ENCODE peak calls at places on chromosome 17, in seven cellular contexts. P is neural progenitor cell, Q is dorsolateral prefrontal cortex, X is neural crest cell, G is AG09309, N is endothelial cell of umbilical vein, U is HFFc6. M is an unnamed sample.

GRCh38 chr17:71760062-71760720 is 360.6 kb upstream of the SOX9 start:
- DNase-seq in P (no peak), Q (no peak), X (no peak), G (no peak), N (no peak), U (no peak), M (no peak)

GRCh38 chr17:78019367-78019975 is 61.0 kb downstream of the TNRC6C start:
- DNase-seq in P (no peak), Q (no peak), X (no peak), G (no peak), N (peak), U (peak), M (no peak)

GRCh38 chr17:1779571-1780074 is 17.8 kb downstream of the SERPINF1 start:
- DNase-seq in P (no peak), Q (no peak), X (no peak), G (peak), N (peak), U (peak), M (no peak)

GRCh38 chr17:49031965-49032928 is 35.1 kb downstream of the IGF2BP1 start:
- DNase-seq in P (peak), Q (peak), X (peak), G (peak), N (peak), U (peak), M (no peak)

GRCh38 chr17:59668816-59669215 is 38.4 kb downstream of the PTRH2 start:
- DNase-seq in P (no peak), Q (no peak), X (no peak), G (peak), N (peak), U (peak), M (no peak)

GRCh38 chr17:76453431-76453743 is 435 bp upstream of the UBE2O start:
- DNase-seq in P (no peak), Q (no peak), X (no peak), G (no peak), N (no peak), U (no peak), M (no peak)

GRCh38 chr17:82200743-82201497 is 11.7 kb downstream of the CCDC57 start:
- DNase-seq in P (no peak), Q (no peak), X (no peak), G (no peak), N (no peak), U (no peak), M (no peak)

GRCh38 chr17:38729886-38730525 is at the start of gene CISD3:
- DNase-seq in P (peak), Q (peak), X (peak), G (no peak), N (peak), U (peak), M (no peak)

GRCh38 chr17:1552911-1553310 is 9.7 kb downstream of the PITPNA start:
- DNase-seq in P (no peak), Q (no peak), X (no peak), G (no peak), N (no peak), U (no peak), M (no peak)

GRCh38 chr17:48575673-48576478 is 2.3 kb downstream of the HOXB4 start:
- DNase-seq in P (peak), Q (no peak), X (no peak), G (no peak), N (peak), U (no peak), M (no peak)

GRCh38 chr17:77391668-77392375 is 251.1 kb downstream of the SEC14L1 start:
- DNase-seq in P (peak), Q (no peak), X (no peak), G (peak), N (peak), U (peak), M (no peak)

GRCh38 chr17:82077617-82078358 is 12.2 kb upstream of the DUS1L start:
- DNase-seq in P (peak), Q (no peak), X (no peak), G (no peak), N (no peak), U (no peak), M (no peak)

GRCh38 chr17:12821376-12821940 is 32.2 kb downstream of the ARHGAP44 start:
- DNase-seq in P (no peak), Q (no peak), X (no peak), G (no peak), N (no peak), U (no peak), M (no peak)

GRCh38 chr17:83201206-83202001 is 122.0 kb downstream of the METRNL start:
- DNase-seq in P (no peak), Q (no peak), X (no peak), G (no peak), N (no peak), U (no peak), M (no peak)

GRCh38 chr17:67478266-67479118 is 101.4 kb downstream of the PITPNC1 start:
- DNase-seq in P (no peak), Q (no peak), X (no peak), G (no peak), N (no peak), U (no peak), M (no peak)

GRCh38 chr17:75476752-75477492 is 20.5 kb downstream of the TMEM94 start:
- DNase-seq in P (peak), Q (no peak), X (no peak), G (no peak), N (no peak), U (no peak), M (no peak)

GRCh38 chr17:56274491-56274890 is 121.2 kb downstream of the ANKFN1 start:
- DNase-seq in P (no peak), Q (no peak), X (no peak), G (no peak), N (no peak), U (no peak), M (no peak)

GRCh38 chr17:75832164-75832651 is 12.0 kb downstream of the UNC13D start:
- DNase-seq in P (no peak), Q (no peak), X (no peak), G (peak), N (no peak), U (peak), M (no peak)

GRCh38 chr17:30981531-30982519 is 11.0 kb downstream of the RNF135 start:
- DNase-seq in P (no peak), Q (no peak), X (no peak), G (no peak), N (no peak), U (no peak), M (no peak)

GRCh38 chr17:77086433-77087010 is 54.2 kb upstream of the SEC14L1 start:
- DNase-seq in P (peak), Q (peak), X (peak), G (peak), N (peak), U (peak), M (no peak)

GRCh38 chr17:50364061-50364458 is 8.9 kb downstream of the MRPL27 start:
- DNase-seq in P (no peak), Q (no peak), X (no peak), G (no peak), N (no peak), U (no peak), M (peak)

GRCh38 chr17:50361561-50362480 is 11.2 kb downstream of the MRPL27 start:
- DNase-seq in P (peak), Q (peak), X (peak), G (peak), N (peak), U (peak), M (no peak)

GRCh38 chr17:50364715-50365114 is 8.3 kb downstream of the MRPL27 start:
- DNase-seq in P (peak), Q (no peak), X (no peak), G (no peak), N (no peak), U (peak), M (no peak)

GRCh38 chr17:50362661-50363060 is 10.3 kb downstream of the MRPL27 start:
- DNase-seq in P (no peak), Q (no peak), X (no peak), G (no peak), N (no peak), U (no peak), M (no peak)

GRCh38 chr17:50363217-50364060 is 9.5 kb downstream of the MRPL27 start:
- DNase-seq in P (peak), Q (peak), X (peak), G (no peak), N (peak), U (peak), M (no peak)
- TF ChIP-seq CTCF in P (no peak), Q (no peak), X (no peak), G (no peak), N (no peak), U (no peak), M (no peak)

GRCh38 chr17:7223375-7223774 is 3.6 kb downstream of the ACADVL start:
- DNase-seq in P (no peak), Q (no peak), X (no peak), G (no peak), N (no peak), U (no peak), M (no peak)

GRCh38 chr17:7222972-7223292 is 3.2 kb downstream of the ACADVL start:
- DNase-seq in P (no peak), Q (no peak), X (no peak), G (no peak), N (no peak), U (no peak), M (no peak)

GRCh38 chr17:7224661-7225111 is 4.9 kb downstream of the ACADVL start:
- DNase-seq in P (no peak), Q (no peak), X (no peak), G (no peak), N (no peak), U (no peak), M (no peak)

GRCh38 chr17:7225711-7226331 is 6.1 kb downstream of the ACADVL start:
- DNase-seq in P (no peak), Q (no peak), X (no peak), G (no peak), N (no peak), U (no peak), M (no peak)

GRCh38 chr17:7224110-7224509 is 4.4 kb downstream of the ACADVL start:
- DNase-seq in P (no peak), Q (no peak), X (no peak), G (no peak), N (no peak), U (no peak), M (no peak)
- TF ChIP-seq CTCF in P (no peak), Q (no peak), X (no peak), G (no peak), N (no peak), U (no peak), M (no peak)

DNA sequence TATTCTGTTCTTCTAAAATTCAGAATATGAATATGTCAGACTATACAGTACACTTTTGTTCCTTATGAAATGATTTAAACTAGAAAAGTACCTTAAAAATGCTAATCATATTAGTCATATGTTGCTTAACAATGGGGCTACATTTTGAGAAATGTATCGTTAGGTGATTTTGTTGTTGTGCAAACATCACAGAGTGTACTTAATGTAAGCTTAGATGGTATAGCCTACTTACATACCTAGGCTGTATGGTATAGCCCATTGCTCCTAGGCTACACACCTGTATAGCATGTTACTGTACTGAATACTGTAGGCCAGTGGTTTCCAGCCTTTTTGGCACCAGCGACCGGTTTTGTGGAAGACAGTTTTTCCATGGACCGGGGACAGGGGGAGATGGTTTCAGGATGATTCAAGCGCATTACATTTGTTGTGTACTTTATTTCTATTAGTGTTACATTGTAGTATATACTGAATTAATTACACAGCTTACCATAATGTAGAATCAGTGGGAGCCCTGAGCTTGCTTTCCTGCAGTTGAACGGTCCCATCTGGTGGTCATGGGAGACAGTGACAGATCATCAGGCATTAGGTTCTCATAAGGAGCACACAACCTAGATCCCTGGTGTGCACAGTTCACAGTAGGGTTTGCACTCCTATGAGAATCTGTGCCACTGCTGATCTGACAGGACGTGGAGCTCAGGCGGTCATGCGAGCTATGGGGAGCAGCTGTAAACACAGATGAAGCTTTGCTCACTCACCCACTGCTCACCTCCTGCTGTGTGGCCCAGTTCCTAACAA is 35.0 kb upstream of the MRC2 start:
- DNase-seq in P (no peak), Q (no peak), X (no peak), G (no peak), N (peak), U (no peak), M (no peak)
- TF ChIP-seq CTCF in P (no peak), Q (no peak), X (no peak), G (peak), N (no peak), U (peak), M (peak)

DNA sequence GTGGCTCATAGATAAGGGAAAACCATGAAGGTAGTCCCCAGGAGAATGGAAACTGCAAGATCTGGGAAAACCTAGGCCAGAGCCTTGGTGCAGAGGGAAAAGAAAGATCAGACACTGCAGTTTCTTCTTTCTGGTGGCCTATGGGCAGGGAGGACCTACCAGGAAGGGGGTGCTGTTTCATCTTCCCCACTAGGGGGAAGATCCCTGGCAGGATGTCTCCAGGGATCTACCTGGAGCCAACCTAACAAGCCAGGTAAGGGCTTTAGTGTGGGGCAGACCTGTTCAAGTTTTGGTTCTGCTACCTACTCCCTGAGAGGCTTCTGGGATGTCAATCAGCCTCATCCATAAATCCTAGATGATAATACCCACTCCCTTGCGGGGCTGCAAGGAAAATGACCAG is 21.4 kb downstream of the TOM1L2 start:
- DNase-seq in P (no peak), Q (no peak), X (no peak), G (no peak), N (no peak), U (no peak), M (no peak)
- TF ChIP-seq CTCF in P (peak), Q (no peak), X (peak), G (no peak), N (no peak), U (peak), M (peak)

DNA sequence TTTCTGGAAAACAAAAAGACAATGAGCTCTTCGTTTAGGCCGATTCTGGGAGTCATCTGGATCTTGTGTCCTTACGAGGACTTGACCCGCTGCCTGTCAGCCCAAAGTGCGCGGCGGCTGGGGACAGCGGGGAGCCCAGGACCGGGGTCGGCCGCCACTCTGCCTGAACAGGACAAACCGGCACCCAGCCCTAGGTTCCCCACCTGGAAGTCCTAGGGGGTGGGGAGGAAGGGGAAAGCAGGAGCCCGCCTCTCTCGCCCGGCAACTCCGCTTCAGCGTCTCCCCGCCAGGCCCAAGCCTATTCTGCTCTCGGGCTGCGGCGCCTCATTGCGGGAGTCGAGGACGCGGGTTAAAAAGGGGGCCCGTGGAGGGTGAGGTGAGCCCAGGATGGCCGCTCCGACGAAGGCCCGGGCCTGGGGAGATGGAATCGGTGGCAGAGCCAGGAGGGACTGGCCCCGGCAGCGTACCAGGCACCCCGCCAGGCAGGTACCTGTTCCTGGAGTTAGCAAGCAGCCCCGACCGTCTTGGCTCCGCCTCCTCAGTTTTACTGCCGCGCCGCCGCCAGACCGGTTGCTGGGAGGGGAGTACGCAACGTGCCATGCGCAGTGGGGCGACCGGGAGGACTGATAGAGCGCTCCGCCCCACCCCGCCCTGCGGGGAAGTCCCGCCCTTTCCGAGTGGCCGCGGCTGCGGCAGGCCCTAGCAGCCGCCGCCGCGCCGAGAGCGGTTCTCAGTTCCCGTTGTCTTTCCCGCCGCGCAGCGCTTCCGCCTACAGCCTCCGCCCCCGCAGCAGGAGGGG is at the start of gene STRADA:
- DNase-seq in P (peak), Q (peak), X (peak), G (peak), N (peak), U (peak), M (peak)
- TF ChIP-seq CTCF in P (no peak), Q (no peak), X (no peak), G (no peak), N (no peak), U (no peak), M (peak)

GRCh38 chr17:36707904-36708303 is 106.5 kb downstream of the MRM1 start:
- DNase-seq in P (no peak), Q (no peak), X (no peak), G (no peak), N (no peak), U (no peak), M (no peak)

GRCh38 chr17:36706437-36706731 is 105.0 kb downstream of the MRM1 start:
- DNase-seq in P (no peak), Q (no peak), X (no peak), G (no peak), N (no peak), U (no peak), M (peak)

GRCh38 chr17:36703860-36704266 is 102.5 kb downstream of the MRM1 start:
- DNase-seq in P (peak), Q (peak), X (peak), G (no peak), N (peak), U (no peak), M (peak)

GRCh38 chr17:36705651-36706436 is 104.5 kb downstream of the MRM1 start:
- DNase-seq in P (peak), Q (peak), X (no peak), G (no peak), N (peak), U (peak), M (peak)
- TF ChIP-seq CTCF in P (peak), Q (peak), X (peak), G (peak), N (peak), U (peak), M (peak)

GRCh38 chr17:79113699-79114098 is 39.1 kb downstream of the ENGASE start:
- DNase-seq in P (no peak), Q (no peak), X (no peak), G (no peak), N (no peak), U (no peak), M (no peak)
- TF ChIP-seq CTCF in P (no peak), Q (no peak), X (no peak), G (no peak), N (no peak), U (no peak), M (no peak)

GRCh38 chr17:33292981-33293867 is at the start of gene ASIC2:
- DNase-seq in P (peak), Q (peak), X (peak), G (no peak), N (no peak), U (no peak), M (peak)

GRCh38 chr17:33291248-33292183 is 1.6 kb downstream of the ASIC2 start:
- DNase-seq in P (peak), Q (peak), X (peak), G (no peak), N (peak), U (no peak), M (peak)

GRCh38 chr17:33290156-33290697 is 2.9 kb downstream of the ASIC2 start:
- DNase-seq in P (no peak), Q (peak), X (no peak), G (no peak), N (no peak), U (no peak), M (no peak)

GRCh38 chr17:33294994-33295393 is 1.9 kb upstream of the ASIC2 start:
- DNase-seq in P (no peak), Q (no peak), X (no peak), G (no peak), N (no peak), U (no peak), M (no peak)

GRCh38 chr17:33292184-33292980 is 713 bp downstream of the ASIC2 start:
- DNase-seq in P (peak), Q (peak), X (peak), G (no peak), N (peak), U (no peak), M (peak)
- TF ChIP-seq CTCF in P (peak), Q (peak), X (peak), G (no peak), N (no peak), U (no peak), M (peak)

GRCh38 chr17:66002063-66002585 is 189.8 kb downstream of the CEP112 start:
- DNase-seq in P (no peak), Q (no peak), X (no peak), G (no peak), N (no peak), U (no peak), M (no peak)

GRCh38 chr17:66002807-66003206 is 189.1 kb downstream of the CEP112 start:
- DNase-seq in P (no peak), Q (no peak), X (no peak), G (no peak), N (peak), U (no peak), M (no peak)

GRCh38 chr17:66008680-66009079 is 183.3 kb downstream of the CEP112 start:
- DNase-seq in P (no peak), Q (no peak), X (no peak), G (no peak), N (no peak), U (no peak), M (no peak)

DNA sequence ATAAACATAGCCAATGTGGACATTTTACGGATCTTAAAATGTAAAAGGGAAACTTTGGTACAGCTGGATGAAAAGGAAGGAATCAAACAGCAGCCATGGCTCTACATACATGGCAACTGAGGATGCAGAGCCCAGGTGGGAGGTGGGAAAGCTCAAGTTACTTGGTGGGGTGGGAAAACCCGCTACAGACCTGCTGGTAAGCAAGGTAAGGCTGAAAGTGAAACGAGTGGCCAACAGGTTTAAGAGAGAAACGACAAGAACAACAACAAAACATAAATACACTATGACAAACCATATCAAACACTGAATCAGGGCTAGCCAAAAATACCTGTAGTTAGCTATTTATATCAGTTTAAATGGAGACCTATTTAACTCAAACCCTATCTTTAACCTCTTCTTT is 185.3 kb downstream of the CEP112 start:
- DNase-seq in P (no peak), Q (no peak), X (no peak), G (no peak), N (no peak), U (no peak), M (no peak)
- TF ChIP-seq CTCF in P (no peak), Q (no peak), X (no peak), G (no peak), N (no peak), U (no peak), M (no peak)

M was measured in chondrocyte.